ENCODE peak calls at places on chromosome 19, in eight cellular contexts. R, N, O, I, Z, W, E and B are unnamed samples.
A peak's percentile ranks its signal among the peaks of the same experiment; 100 is the strongest.

GRCh38 chr19:38455031-38455430 is 21.5 kb downstream of the RYR1 start:
- DNase-seq in R (peak; percentile 33), N (no peak), O (peak; percentile 27), I (no peak), Z (peak; percentile 29), W (no peak), E (no peak), B (no peak)

GRCh38 chr19:35309481-35310279 is 17.7 kb downstream of the MAG start:
- DNase-seq in R (peak; percentile 58), N (no peak), O (peak; percentile 95), I (no peak), Z (no peak), W (no peak), E (no peak), B (no peak)

GRCh38 chr19:14476663-14477401 is 1.7 kb upstream of the PTGER1 start:
- DNase-seq in R (peak; percentile 87), N (peak; percentile 84), O (peak; percentile 92), I (no peak), Z (no peak), W (no peak), E (peak; percentile 6), B (no peak)

GRCh38 chr19:14582894-14583340 is at the start of gene CLEC17A:
- DNase-seq in R (no peak), N (no peak), O (no peak), I (peak; percentile 88), Z (no peak), W (no peak), E (no peak), B (no peak)

GRCh38 chr19:19034204-19034624 is 811 bp downstream of the ARMC6 start:
- DNase-seq in R (peak; percentile 80), N (no peak), O (peak; percentile 71), I (peak; percentile 57), Z (peak; percentile 8), W (peak; percentile 72), E (peak; percentile 77), B (peak; percentile 41)

GRCh38 chr19:7916137-7916907 is 1.7 kb downstream of the TGFBR3L start:
- DNase-seq in R (no peak), N (no peak), O (no peak), I (no peak), Z (no peak), W (no peak), E (no peak), B (no peak)

GRCh38 chr19:15507068-15508034 is 974 bp upstream of the CYP4F22 start:
- DNase-seq in R (no peak), N (no peak), O (no peak), I (no peak), Z (no peak), W (no peak), E (no peak), B (no peak)

GRCh38 chr19:4575978-4576933 is 16.8 kb upstream of the SEMA6B start:
- DNase-seq in R (peak; percentile 58), N (peak; percentile 76), O (peak; percentile 81), I (peak; percentile 64), Z (peak; percentile 88), W (no peak), E (peak; percentile 75), B (no peak)

GRCh38 chr19:13841339-13842293 is 35.3 kb upstream of the NANOS3 start:
- DNase-seq in R (peak; percentile 63), N (peak; percentile 86), O (peak; percentile 45), I (no peak), Z (no peak), W (peak; percentile 82), E (no peak), B (no peak)

GRCh38 chr19:7868671-7869452 is 5.3 kb downstream of the PRR36 start:
- DNase-seq in R (no peak), N (no peak), O (peak; percentile 53), I (peak; percentile 75), Z (peak; percentile 57), W (peak; percentile 77), E (peak; percentile 88), B (peak; percentile 55)

GRCh38 chr19:49679832-49680472 is 2.9 kb downstream of the PRMT1 start:
- DNase-seq in R (no peak), N (no peak), O (no peak), I (no peak), Z (no peak), W (no peak), E (no peak), B (no peak)

GRCh38 chr19:32041681-32042292 is 303.6 kb upstream of the ZNF507 start:
- DNase-seq in R (peak; percentile 2), N (no peak), O (peak; percentile 56), I (no peak), Z (peak; percentile 62), W (no peak), E (peak; percentile 64), B (no peak)

GRCh38 chr19:29525901-29526729 is at the start of gene VSTM2B:
- DNase-seq in R (no peak), N (no peak), O (no peak), I (no peak), Z (no peak), W (no peak), E (no peak), B (no peak)

GRCh38 chr19:55173717-55174409 is 6.2 kb downstream of the SYT5 start:
- DNase-seq in R (peak; percentile 63), N (no peak), O (peak; percentile 83), I (no peak), Z (peak; percentile 52), W (no peak), E (peak; percentile 83), B (peak; percentile 85)

GRCh38 chr19:48397636-48398328 is 4.3 kb downstream of the GRIN2D start:
- DNase-seq in R (peak; percentile 26), N (no peak), O (peak; percentile 20), I (no peak), Z (no peak), W (no peak), E (no peak), B (no peak)

GRCh38 chr19:1434577-1435060 is 3.6 kb upstream of the RPS15 start:
- DNase-seq in R (no peak), N (no peak), O (no peak), I (no peak), Z (no peak), W (no peak), E (no peak), B (no peak)